ENCODE peak calls at places on chromosome 9, in seven cellular contexts. G is NCI-H748 treated with DMSO at 0.1 percent for 48 hours; S is T1000; C is activated T-helper 2 cell treated with anti-CD3 and anti-CD28 coated beads, Interferon-gamma antibody, Interleukin-2, Interleukin-4, amounts not matched to agents 10 μg/mL and 5 μg/mL and 100 μg/mL, durations not matched to agents 14 hours and 24 hours and 36 hours; U is astrocyte; K is pancreas; Q is NCI-H2081. X is an unnamed sample.

GRCh38 chr9:95810133-95810532 is 65.4 kb upstream of the ERCC6L2 start:
- DNase-seq in G (no peak), S (no peak), C (no peak), U (no peak), K (no peak), Q (no peak), X (no peak)

GRCh38 chr9:101836021-101836420 is 97.6 kb upstream of the GRIN3A start:
- DNase-seq in G (no peak), S (no peak), C (no peak), U (no peak), K (no peak), Q (no peak), X (no peak)

GRCh38 chr9:118321823-118322222 is 617.6 kb downstream of the TLR4 start:
- DNase-seq in G (peak; percentile 89), S (no peak), C (no peak), U (no peak), K (no peak), Q (peak; percentile 74), X (no peak)

GRCh38 chr9:121700165-121700830 is 48.9 kb downstream of the DAB2IP start:
- DNase-seq in G (peak; percentile 27), S (peak; percentile 10), C (no peak), U (no peak), K (peak; percentile 93), Q (peak; percentile 50), X (peak; percentile 88)

GRCh38 chr9:111198936-111199335 is 131.1 kb downstream of the OR2K2 start:
- DNase-seq in G (no peak), S (no peak), C (no peak), U (peak; percentile 21), K (no peak), Q (no peak), X (no peak)

GRCh38 chr9:20513126-20513913 is 109.0 kb downstream of the MLLT3 start:
- DNase-seq in G (no peak), S (no peak), C (no peak), U (peak; percentile 14), K (no peak), Q (no peak), X (no peak)

GRCh38 chr9:20930836-20931235 is 100.6 kb downstream of the HACD4 start:
- DNase-seq in G (no peak), S (no peak), C (no peak), U (no peak), K (no peak), Q (no peak), X (no peak)

GRCh38 chr9:124849801-124850200 is 3.5 kb upstream of the WDR38 start:
- DNase-seq in G (no peak), S (peak; percentile 20), C (no peak), U (peak; percentile 78), K (no peak), Q (no peak), X (no peak)

GRCh38 chr9:28215921-28216320 is 642.6 kb upstream of the C9orf72 start:
- DNase-seq in G (no peak), S (no peak), C (no peak), U (no peak), K (no peak), Q (no peak), X (no peak)

GRCh38 chr9:17795708-17796107 is 216.8 kb downstream of the SH3GL2 start:
- DNase-seq in G (no peak), S (no peak), C (no peak), U (peak; percentile 16), K (no peak), Q (no peak), X (no peak)

GRCh38 chr9:93020785-93021670 is 37.5 kb upstream of the SUSD3 start:
- DNase-seq in G (no peak), S (no peak), C (no peak), U (no peak), K (peak; percentile 48), Q (no peak), X (no peak)

GRCh38 chr9:15277400-15278137 is 29.4 kb downstream of the TTC39B start:
- DNase-seq in G (peak; percentile 34), S (no peak), C (no peak), U (peak; percentile 11), K (no peak), Q (peak; percentile 53), X (no peak)

GRCh38 chr9:135447126-135447525 is 32.5 kb upstream of the PPP1R26 start:
- DNase-seq in G (no peak), S (no peak), C (no peak), U (no peak), K (no peak), Q (no peak), X (no peak)

GRCh38 chr9:21833090-21833801 is 30.8 kb downstream of the MTAP start:
- DNase-seq in G (peak; percentile 33), S (no peak), C (no peak), U (no peak), K (no peak), Q (no peak), X (peak; percentile 41)

GRCh38 chr9:71268871-71269640 is 147.6 kb upstream of the TRPM3 start:
- DNase-seq in G (no peak), S (no peak), C (no peak), U (no peak), K (no peak), Q (no peak), X (no peak)

GRCh38 chr9:86997158-86997557 is 49.9 kb upstream of the GAS1 start:
- DNase-seq in G (no peak), S (no peak), C (no peak), U (no peak), K (no peak), Q (no peak), X (no peak)

GRCh38 chr9:105079457-105079856 is 151.5 kb upstream of the ABCA1 start:
- DNase-seq in G (no peak), S (no peak), C (no peak), U (no peak), K (no peak), Q (no peak), X (no peak)

GRCh38 chr9:136658849-136659535 is 3.7 kb upstream of the EGFL7 start:
- DNase-seq in G (no peak), S (no peak), C (no peak), U (no peak), K (no peak), Q (no peak), X (no peak)

GRCh38 chr9:106697799-106698591 is 165.0 kb upstream of the ZNF462 start:
- DNase-seq in G (peak; percentile 80), S (no peak), C (no peak), U (peak; percentile 71), K (peak; percentile 87), Q (peak; percentile 85), X (no peak)

GRCh38 chr9:129665008-129665771 is at the start of gene PRRX2:
- DNase-seq in G (no peak), S (no peak), C (peak; percentile 32), U (peak; percentile 36), K (no peak), Q (no peak), X (no peak)

GRCh38 chr9:129318121-129319075 is 140.3 kb upstream of the IER5L start:
- DNase-seq in G (no peak), S (no peak), C (no peak), U (no peak), K (no peak), Q (no peak), X (no peak)

GRCh38 chr9:124197177-124198095 is 60.3 kb upstream of the NEK6 start:
- DNase-seq in G (no peak), S (no peak), C (no peak), U (no peak), K (no peak), Q (no peak), X (no peak)

GRCh38 chr9:124040186-124040920 is 28.8 kb downstream of the LHX2 start:
- DNase-seq in G (no peak), S (no peak), C (no peak), U (peak; percentile 64), K (no peak), Q (peak; percentile 18), X (no peak)

GRCh38 chr9:13587581-13587980 is 308.1 kb upstream of the MPDZ start:
- DNase-seq in G (peak; percentile 77), S (no peak), C (no peak), U (no peak), K (no peak), Q (no peak), X (no peak)

GRCh38 chr9:28598396-28598795 is 1025.1 kb upstream of the C9orf72 start:
- DNase-seq in G (peak; percentile 13), S (no peak), C (no peak), U (no peak), K (peak; percentile 51), Q (peak; percentile 98), X (no peak)

GRCh38 chr9:107211331-107211730 is 71.7 kb upstream of the RAD23B start:
- DNase-seq in G (no peak), S (no peak), C (no peak), U (no peak), K (no peak), Q (no peak), X (no peak)

GRCh38 chr9:100066539-100066938 is 32.3 kb downstream of the ERP44 start:
- DNase-seq in G (no peak), S (no peak), C (no peak), U (no peak), K (no peak), Q (no peak), X (no peak)

GRCh38 chr9:115058175-115058574 is 59.8 kb downstream of the TNC start:
- DNase-seq in G (no peak), S (no peak), C (no peak), U (no peak), K (no peak), Q (no peak), X (no peak)

GRCh38 chr9:9560382-9561035 is 1052.3 kb downstream of the PTPRD start:
- DNase-seq in G (no peak), S (no peak), C (no peak), U (no peak), K (peak; percentile 29), Q (no peak), X (no peak)